ENCODE peak calls at places on chromosome X, in six cellular contexts. C is aorta, P is sigmoid colon, D is WERI-Rb-1, K is small intestine, B is tibial artery. N is an unnamed sample.

GRCh38 chrX:153392642-153393321 is 8.4 kb downstream of the PNMA6E start:
- DNase-seq in B (no peak), D (no peak), K (no peak), P (no peak), C (no peak), N (no peak)

GRCh38 chrX:13094374-13094773 is 50.0 kb upstream of the FAM9C start:
- DNase-seq in P (no peak), B (no peak), K (no peak), C (no peak), D (no peak), N (no peak)

GRCh38 chrX:152822383-152823086 is 8.0 kb downstream of the CETN2 start:
- DNase-seq in B (no peak), D (no peak), C (no peak), P (no peak), K (no peak), N (no peak)

GRCh38 chrX:80755174-80755573 is 54.5 kb downstream of the BRWD3 start:
- DNase-seq in C (no peak), P (no peak), B (no peak), D (no peak), K (no peak), N (no peak)

GRCh38 chrX:39755152-39756032 is 342.4 kb downstream of the BCOR start:
- DNase-seq in C (peak; percentile 94), D (no peak), P (peak; percentile 96), K (peak; percentile 81), B (peak; percentile 88), N (peak; percentile 83)

GRCh38 chrX:153457136-153457825 is 11.4 kb upstream of the TREX2 start:
- DNase-seq in B (no peak), C (peak; percentile 62), D (no peak), P (no peak), K (no peak), N (no peak)

GRCh38 chrX:11899091-11899490 is 141.1 kb downstream of the MSL3 start:
- DNase-seq in B (no peak), C (no peak), D (no peak), K (no peak), P (no peak), N (no peak)

GRCh38 chrX:13428055-13428786 is 108.4 kb upstream of the ATXN3L start:
- DNase-seq in C (no peak), B (no peak), D (no peak), K (no peak), P (no peak), N (no peak)

GRCh38 chrX:7090506-7091095 is 56.9 kb upstream of the STS start:
- DNase-seq in D (no peak), C (no peak), P (no peak), B (no peak), K (peak; percentile 42), N (no peak)

GRCh38 chrX:53242310-53242709 is 17.3 kb upstream of the KDM5C start:
- DNase-seq in P (no peak), D (no peak), K (no peak), B (no peak), C (no peak), N (no peak)

GRCh38 chrX:36198575-36198974 is 279.0 kb downstream of the CFAP47 start:
- DNase-seq in D (no peak), B (no peak), K (no peak), P (no peak), C (no peak), N (no peak)

GRCh38 chrX:9997524-9997923 is 30.4 kb downstream of the CLDN34 start:
- DNase-seq in K (no peak), D (no peak), P (no peak), B (no peak), C (no peak), N (no peak)

GRCh38 chrX:153380691-153381090 is 20.5 kb downstream of the PNMA6E start:
- DNase-seq in K (no peak), C (no peak), B (peak; percentile 41), P (no peak), D (no peak), N (no peak)

GRCh38 chrX:38214551-38214950 is 6.1 kb downstream of the SRPX start:
- DNase-seq in K (no peak), P (no peak), C (no peak), D (no peak), B (no peak), N (no peak)

GRCh38 chrX:149539283-149540132 is 1.3 kb upstream of the EOLA1 start:
- DNase-seq in D (peak; percentile 88), P (peak; percentile 96), B (peak; percentile 92), C (peak; percentile 95), K (peak; percentile 90), N (peak; percentile 86)

GRCh38 chrX:2351321-2351720 is 149.5 kb downstream of the DHRSX start:
- DNase-seq in K (no peak), P (no peak), D (no peak), B (no peak), C (no peak), N (no peak)

GRCh38 chrX:154373340-154374306 is 811 bp downstream of the FLNA start:
- DNase-seq in D (peak; percentile 81), K (peak; percentile 72), C (no peak), P (no peak), B (peak; percentile 73), N (peak; percentile 79)

GRCh38 chrX:150980711-150981110 is 2.4 kb upstream of the HMGB3 start:
- DNase-seq in D (no peak), B (no peak), K (no peak), P (no peak), C (no peak), N (no peak)

GRCh38 chrX:121831601-121832000 is 784.2 kb downstream of the GLUD2 start:
- DNase-seq in D (no peak), P (no peak), K (no peak), B (no peak), C (no peak), N (no peak)

GRCh38 chrX:15465896-15466651 is 27.1 kb downstream of the PIR start:
- DNase-seq in C (no peak), B (no peak), K (no peak), D (peak; percentile 19), P (no peak), N (no peak)

GRCh38 chrX:120761810-120762209 is 113.9 kb downstream of the CT47B1 start:
- DNase-seq in B (peak; percentile 19), P (no peak), D (no peak), K (no peak), C (no peak), N (no peak)

GRCh38 chrX:154827624-154828408 is 6.6 kb downstream of the SMIM9 start:
- DNase-seq in D (no peak), K (peak; percentile 91), B (no peak), P (no peak), C (no peak), N (no peak)

GRCh38 chrX:103356023-103356798 is at the start of gene TCEAL9:
- DNase-seq in K (peak; percentile 36), P (peak; percentile 87), C (peak; percentile 82), B (peak; percentile 54), D (peak; percentile 45), N (peak; percentile 64)

GRCh38 chrX:129667412-129667811 is 12.7 kb upstream of the APLN start:
- DNase-seq in P (no peak), D (no peak), K (no peak), C (no peak), B (no peak), N (no peak)

GRCh38 chrX:8504451-8504850 is 39.8 kb downstream of the VCX3B start:
- DNase-seq in B (no peak), D (no peak), P (no peak), K (no peak), C (no peak), N (no peak)

GRCh38 chrX:129522184-129523059 is 868 bp downstream of the SMARCA1 start:
- DNase-seq in K (peak; percentile 28), B (peak; percentile 28), P (peak; percentile 80), D (peak; percentile 70), C (peak; percentile 80), N (peak; percentile 37)

GRCh38 chrX:130118941-130119640 is 8.8 kb upstream of the ELF4 start:
- DNase-seq in B (no peak), K (no peak), C (no peak), P (no peak), D (no peak), N (no peak)

GRCh38 chrX:3295731-3296130 is 50.7 kb downstream of the MXRA5 start:
- DNase-seq in P (no peak), K (peak; percentile 0), C (no peak), B (no peak), D (peak; percentile 19), N (peak; percentile 21)

GRCh38 chrX:129953881-129954280 is 28.6 kb upstream of the BCORL1 start:
- DNase-seq in D (no peak), B (no peak), P (no peak), K (no peak), C (no peak), N (no peak)

GRCh38 chrX:124534530-124534929 is 188.2 kb downstream of the SH2D1A start:
- DNase-seq in B (no peak), D (no peak), K (no peak), P (no peak), C (no peak), N (no peak)
- H3K4me3 ChIP-seq in B (no peak overlapping the region), D (no peak overlapping the region), K (no peak overlapping the region), P (no peak overlapping the region), C (no peak overlapping the region), N (no peak overlapping the region)

DNA sequence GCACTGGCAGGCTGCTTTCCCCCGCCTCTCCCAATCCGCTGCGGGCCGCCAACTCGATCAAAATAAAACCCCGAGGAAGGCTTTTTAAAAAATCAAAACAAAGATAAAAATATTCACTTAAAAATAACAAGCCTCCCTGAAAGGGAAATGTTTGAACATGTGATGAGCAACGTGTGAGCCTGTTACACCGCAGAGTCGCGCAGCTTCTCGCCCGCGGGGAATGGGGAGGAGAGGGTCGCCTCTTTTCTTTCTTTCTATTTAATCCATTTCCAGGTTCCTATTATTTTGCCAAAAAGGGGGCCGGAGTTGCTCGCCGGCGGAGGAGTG is 326.0 kb upstream of the F9 start:
- DNase-seq in B (no peak), P (no peak), K (no peak), D (no peak), C (no peak), N (no peak)
- H3K4me3 ChIP-seq in B (peak overlapping the region; percentile 55), P (peak overlapping the region; percentile 51), K (no peak overlapping the region), D (no peak overlapping the region), C (peak overlapping the region; percentile 45), N (peak overlapping the region; percentile 38)

DNA sequence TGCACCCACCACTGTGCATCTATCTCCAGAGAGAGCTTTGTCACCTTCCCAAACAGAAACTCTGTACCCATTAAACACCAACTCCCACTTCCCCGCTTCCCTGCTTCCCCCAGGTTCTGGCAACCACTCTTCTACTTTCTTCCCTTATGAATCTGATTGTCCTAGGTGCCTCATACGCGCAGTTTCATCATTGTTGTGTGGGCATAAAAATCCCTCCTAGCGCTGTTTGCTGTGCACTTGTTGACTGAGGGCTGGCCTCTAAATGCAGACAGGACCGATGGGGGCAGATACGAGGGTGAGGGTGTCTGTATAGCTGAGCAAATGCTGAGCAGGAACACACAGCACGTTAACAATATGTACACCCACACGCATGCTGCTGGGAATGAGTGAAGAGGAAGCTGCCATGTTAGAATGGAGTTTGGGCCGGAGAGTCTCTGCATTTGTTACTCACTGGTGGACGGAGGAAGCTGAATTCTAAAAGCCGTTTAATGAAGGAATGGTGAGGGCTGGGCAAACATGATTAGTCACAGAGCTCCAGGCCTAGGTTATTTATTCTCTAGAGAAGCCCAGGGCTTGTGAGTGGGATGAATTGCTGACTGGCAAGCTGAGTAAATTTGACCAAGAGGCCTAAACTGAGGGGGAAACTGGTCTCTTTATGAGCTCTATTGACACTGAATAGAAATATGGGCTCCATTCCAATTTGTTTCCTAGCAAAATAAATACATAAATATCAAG is 95.7 kb upstream of the RPS6KA3 start:
- DNase-seq in K (peak; percentile 48), P (no peak), C (no peak), B (no peak), D (no peak), N (no peak)
- H3K4me3 ChIP-seq in K (no peak overlapping the region), P (no peak overlapping the region), C (no peak overlapping the region), B (no peak overlapping the region), D (no peak overlapping the region), N (no peak overlapping the region)

GRCh38 chrX:77900688-77901087 is 1.4 kb downstream of the COX7B start:
- DNase-seq in D (no peak), P (no peak), C (no peak), K (no peak), B (no peak), N (no peak)
- H3K4me3 ChIP-seq in D (peak overlapping the region; percentile 71), P (peak overlapping the region; percentile 48), C (no peak overlapping the region), K (no peak overlapping the region), B (peak overlapping the region; percentile 60), N (peak overlapping the region; percentile 48)

N was measured in colonic mucosa.